ENCODE peak calls at places on chromosomes 5 and 9, in six cellular contexts. Z is WTC11, W is GM12878, J is HepG2, G is K562, H is HCT116. T is an unnamed sample.

GRCh38 chr5:10513501-10514442 is 50.1 kb upstream of the ANKRD33B start:
- DNase-seq in Z (peak), W (no peak), J (no peak), G (no peak), H (no peak), T (peak)

GRCh38 chr9:96150324-96151023 is 151.5 kb downstream of the HSD17B3 start:
- DNase-seq in Z (no peak), W (peak), J (no peak), G (no peak), H (no peak), T (no peak)

GRCh38 chr5:154253807-154254206 is 63.3 kb downstream of the GALNT10 start:
- DNase-seq in Z (no peak), W (no peak), J (no peak), G (no peak), H (no peak), T (no peak)

GRCh38 chr5:142826741-142827492 is 56.7 kb downstream of the ARHGAP26 start:
- DNase-seq in Z (no peak), W (no peak), J (no peak), G (no peak), H (peak), T (no peak)

GRCh38 chr9:88197781-88198345 is 59.6 kb upstream of the SPATA31C2 start:
- DNase-seq in Z (no peak), W (no peak), J (no peak), G (no peak), H (no peak), T (no peak)

GRCh38 chr9:78296208-78296892 is 575 bp upstream of the PSAT1 start:
- DNase-seq in Z (peak), W (no peak), J (peak), G (no peak), H (no peak), T (no peak)

GRCh38 chr9:116753389-116753788 is 66.3 kb downstream of the TRIM32 start:
- DNase-seq in Z (no peak), W (no peak), J (no peak), G (no peak), H (no peak), T (no peak)

GRCh38 chr9:5920860-5921328 is 30.2 kb downstream of the MLANA start:
- DNase-seq in Z (no peak), W (peak), J (no peak), G (no peak), H (no peak), T (no peak)

GRCh38 chr9:99954841-99955240 is 48.4 kb downstream of the STX17 start:
- DNase-seq in Z (no peak), W (peak), J (no peak), G (no peak), H (no peak), T (no peak)

GRCh38 chr5:154477382-154478223 is 424 bp downstream of the HAND1 start:
- DNase-seq in Z (peak), W (no peak), J (no peak), G (no peak), H (no peak), T (peak)

GRCh38 chr5:32339198-32339597 is 26.5 kb upstream of the MTMR12 start:
- DNase-seq in Z (no peak), W (no peak), J (no peak), G (no peak), H (peak), T (no peak)

GRCh38 chr5:97231025-97231636 is 48.1 kb upstream of the RIOK2 start:
- DNase-seq in Z (peak), W (peak), J (peak), G (peak), H (peak), T (no peak)

GRCh38 chr9:95504053-95504963 is 12.5 kb downstream of the PTCH1 start:
- DNase-seq in Z (peak), W (no peak), J (peak), G (peak), H (no peak), T (peak)

GRCh38 chr5:176677209-176677931 is 30.1 kb downstream of the TSPAN17 start:
- DNase-seq in Z (no peak), W (no peak), J (peak), G (no peak), H (no peak), T (no peak)

GRCh38 chr9:21789541-21790037 is 12.8 kb upstream of the MTAP start:
- DNase-seq in Z (peak), W (peak), J (peak), G (no peak), H (peak), T (no peak)

GRCh38 chr9:120883608-120883996 is 6.6 kb upstream of the PHF19 start:
- DNase-seq in Z (no peak), W (no peak), J (no peak), G (peak), H (no peak), T (no peak)

GRCh38 chr5:43416988-43417394 is 4.8 kb upstream of the CCL28 start:
- DNase-seq in Z (no peak), W (no peak), J (no peak), G (no peak), H (no peak), T (no peak)

GRCh38 chr5:121890297-121890858 is 38.7 kb downstream of the FTMT start:
- DNase-seq in Z (peak), W (no peak), J (no peak), G (no peak), H (no peak), T (no peak)

GRCh38 chr9:2800385-2801179 is 43.3 kb downstream of the PUM3 start:
- DNase-seq in Z (no peak), W (no peak), J (peak), G (no peak), H (no peak), T (no peak)

GRCh38 chr5:60287174-60287771 is 393.7 kb upstream of the PDE4D start:
- DNase-seq in Z (peak), W (no peak), J (peak), G (peak), H (peak), T (peak)

GRCh38 chr5:153402550-153402949 is 87.9 kb upstream of the GRIA1 start:
- DNase-seq in Z (no peak), W (no peak), J (no peak), G (no peak), H (no peak), T (no peak)

GRCh38 chr9:113219972-113220371 is 1.1 kb downstream of the FKBP15 start:
- DNase-seq in Z (no peak), W (peak), J (no peak), G (no peak), H (no peak), T (no peak)

GRCh38 chr5:40904994-40905306 is 4.3 kb upstream of the C7 start:
- DNase-seq in Z (no peak), W (no peak), J (no peak), G (no peak), H (no peak), T (no peak)

GRCh38 chr9:38622083-38622674 is 1.8 kb upstream of the ANKRD18A start:
- DNase-seq in Z (peak), W (no peak), J (peak), G (no peak), H (no peak), T (no peak)

GRCh38 chr5:20656262-20656661 is 668.3 kb upstream of the CDH18 start:
- DNase-seq in Z (no peak), W (no peak), J (no peak), G (no peak), H (no peak), T (no peak)

GRCh38 chr5:101390317-101390908 is 487.3 kb upstream of the ST8SIA4 start:
- DNase-seq in Z (peak), W (peak), J (peak), G (peak), H (peak), T (no peak)

GRCh38 chr5:135329913-135330797 is 68.9 kb downstream of the MACROH2A1 start:
- DNase-seq in Z (no peak), W (no peak), J (peak), G (no peak), H (no peak), T (no peak)

GRCh38 chr5:175534070-175534932 is 55.9 kb downstream of the SFXN1 start:
- DNase-seq in Z (peak), W (peak), J (no peak), G (peak), H (peak), T (peak)

GRCh38 chr9:76808636-76809035 is 44.4 kb downstream of the PCA3 start:
- DNase-seq in Z (no peak), W (no peak), J (no peak), G (no peak), H (no peak), T (no peak)

GRCh38 chr9:121841771-121842611 is 190.6 kb downstream of the DAB2IP start:
- DNase-seq in Z (no peak), W (no peak), J (no peak), G (no peak), H (no peak), T (peak)

DNA sequence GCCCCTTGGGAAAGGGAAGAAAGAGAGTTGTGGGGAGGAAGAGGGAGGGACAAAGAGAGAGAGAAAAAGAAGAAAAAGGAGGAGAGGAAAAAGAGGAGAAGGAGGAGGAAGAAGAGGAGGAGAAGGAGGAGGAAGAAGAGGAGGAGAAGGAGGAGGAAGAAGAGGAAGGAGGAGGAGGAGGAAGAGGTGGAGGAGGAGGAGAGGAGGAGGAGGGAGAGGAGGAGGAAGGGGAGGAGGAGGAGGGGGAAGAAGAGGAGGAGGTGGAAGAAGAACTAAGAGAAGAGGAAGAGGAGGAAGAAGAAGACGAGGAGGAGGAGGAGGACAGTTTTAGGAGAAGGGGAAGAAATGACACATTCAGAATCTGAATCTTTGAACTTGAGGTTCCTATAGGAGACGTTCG is 7.4 kb downstream of the SLC36A2 start:
- DNase-seq in Z (no peak), W (no peak), J (no peak), G (no peak), H (no peak), T (no peak)
- TF ChIP-seq ATF3 in Z (no peak), W (no peak), J (no peak), G (no peak), H (no peak), T (no peak)

GRCh38 chr5:158431369-158432029 is 572.6 kb upstream of the CLINT1 start:
- DNase-seq in Z (no peak), W (no peak), J (no peak), G (no peak), H (no peak), T (no peak)

GRCh38 chr5:158433634-158434033 is 574.7 kb upstream of the CLINT1 start:
- DNase-seq in Z (no peak), W (no peak), J (no peak), G (no peak), H (no peak), T (no peak)

GRCh38 chr5:158429564-158429963 is 570.6 kb upstream of the CLINT1 start:
- DNase-seq in Z (no peak), W (no peak), J (no peak), G (no peak), H (no peak), T (no peak)

GRCh38 chr5:158434749-158435148 is 575.8 kb upstream of the CLINT1 start:
- DNase-seq in Z (no peak), W (no peak), J (no peak), G (no peak), H (no peak), T (no peak)

GRCh38 chr5:158430166-158430828 is 571.4 kb upstream of the CLINT1 start:
- DNase-seq in Z (no peak), W (no peak), J (no peak), G (no peak), H (no peak), T (no peak)
- TF ChIP-seq ATF3 in Z (no peak), W (no peak), J (no peak), G (no peak), H (no peak), T (no peak)

GRCh38 chr9:69168709-69169217 is 5.3 kb upstream of the TJP2 start:
- DNase-seq in Z (peak), W (no peak), J (peak), G (peak), H (no peak), T (peak)
- TF ChIP-seq ATF3 in Z (no peak), W (no peak), J (no peak), G (peak), H (no peak), T (no peak)

DNA sequence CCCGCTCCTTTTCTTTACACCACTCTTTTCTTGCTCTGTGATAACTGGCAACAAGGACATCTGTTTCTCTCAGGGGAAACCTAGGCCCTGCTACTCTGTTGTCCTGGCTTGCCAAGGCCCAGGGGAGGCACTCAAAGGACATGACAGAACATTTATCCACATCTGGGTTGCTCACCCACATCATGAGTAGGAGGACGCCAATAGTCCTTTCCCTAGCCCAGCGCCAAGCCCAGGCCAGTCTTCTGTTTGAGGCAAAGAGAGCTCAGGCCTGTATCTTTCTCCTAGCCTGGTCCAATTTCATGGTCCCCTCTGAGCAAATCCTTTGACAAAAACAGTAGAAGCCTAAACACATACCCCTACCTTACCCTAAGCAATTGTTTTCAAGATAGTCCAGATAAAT is 366.8 kb upstream of the SGCD start:
- DNase-seq in Z (no peak), W (no peak), J (no peak), G (no peak), H (no peak), T (no peak)
- TF ChIP-seq ATF3 in Z (no peak), W (no peak), J (no peak), G (no peak), H (no peak), T (no peak)

DNA sequence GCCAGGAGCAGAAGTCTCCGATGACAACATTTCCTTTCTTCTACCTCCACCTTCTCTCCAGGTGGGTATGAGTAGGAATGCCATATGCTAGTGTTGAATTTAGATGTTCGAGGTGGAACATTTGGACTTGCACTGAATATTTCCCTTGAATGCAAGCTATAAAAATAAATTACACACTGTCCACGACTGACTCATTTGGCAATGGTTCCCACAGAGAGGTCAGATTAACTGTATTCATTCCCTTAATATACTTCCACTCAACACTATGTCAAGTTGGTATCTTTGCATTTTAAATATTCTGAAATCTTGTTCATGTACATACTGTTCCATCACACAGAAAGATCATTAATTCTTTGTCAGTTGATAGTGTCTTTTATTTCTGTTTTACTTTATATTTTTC is 222.6 kb upstream of the PIK3R1 start:
- DNase-seq in Z (no peak), W (no peak), J (no peak), G (no peak), H (no peak), T (no peak)
- TF ChIP-seq ATF3 in Z (no peak), W (no peak), J (no peak), G (no peak), H (no peak), T (no peak)

DNA sequence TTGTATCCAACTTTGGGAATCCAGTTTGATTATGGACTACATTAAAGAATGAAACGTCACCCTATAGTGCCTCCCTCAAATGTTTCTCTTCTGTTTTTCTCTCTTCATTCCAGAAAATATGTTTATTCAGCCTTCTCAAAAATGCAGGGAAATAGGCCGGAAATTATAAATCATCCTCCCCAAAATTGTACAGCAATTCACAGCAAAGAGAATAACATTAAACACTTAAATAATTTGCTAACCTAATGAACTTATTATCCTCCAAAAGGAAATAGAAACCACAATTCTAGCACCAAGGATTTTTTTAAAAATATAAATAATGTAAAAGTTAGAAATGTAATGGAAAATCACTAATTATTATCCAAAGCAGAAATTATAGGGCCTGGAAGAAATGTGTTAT is 115.9 kb upstream of the CCNG1 start:
- DNase-seq in Z (no peak), W (no peak), J (no peak), G (no peak), H (no peak), T (no peak)
- TF ChIP-seq ATF3 in Z (no peak), W (no peak), J (no peak), G (no peak), H (no peak), T (no peak)

GRCh38 chr5:54721951-54722654 is 204.5 kb downstream of the SNX18 start:
- DNase-seq in Z (no peak), W (no peak), J (no peak), G (no peak), H (no peak), T (no peak)

GRCh38 chr5:54719384-54720306 is 202.1 kb downstream of the SNX18 start:
- DNase-seq in Z (peak), W (no peak), J (no peak), G (no peak), H (no peak), T (peak)

GRCh38 chr5:54725391-54726280 is 208.1 kb downstream of the SNX18 start:
- DNase-seq in Z (no peak), W (no peak), J (no peak), G (no peak), H (no peak), T (no peak)

GRCh38 chr5:54720346-54720745 is 202.8 kb downstream of the SNX18 start:
- DNase-seq in Z (no peak), W (no peak), J (no peak), G (no peak), H (no peak), T (no peak)

GRCh38 chr5:54722846-54723433 is 205.4 kb downstream of the SNX18 start:
- DNase-seq in Z (no peak), W (no peak), J (no peak), G (no peak), H (no peak), T (no peak)
- TF ChIP-seq ATF3 in Z (no peak), W (no peak), J (no peak), G (no peak), H (no peak), T (no peak)

T was measured in H1.